ENCODE peak calls at places on chromosomes 11 and 22, in eight cellular contexts. N is pancreas, A is caudate nucleus, P is NCI-H1105, D is fibroblast of the aortic adventitia, U is activated T-helper 1 cell treated with Interleukin-2 at 50 U/mL for 16 hours, S is esophagus squamous epithelium, V is lower lobe of right lung. G is an unnamed sample.
A peak's percentile ranks its signal among the peaks of the same experiment; 100 is the strongest.

GRCh38 chr11:116687458-116688201 is 85.2 kb downstream of the BUD13 start:
- DNase-seq in V (no peak), S (no peak), U (no peak), A (no peak), D (no peak), N (no peak), P (no peak), G (peak; percentile 16)

GRCh38 chr22:40719599-40719998 is 40.3 kb downstream of the MCHR1 start:
- DNase-seq in N (no peak), U (no peak), P (no peak), V (no peak), A (no peak), S (no peak), D (no peak), G (no peak)

GRCh38 chr22:16783930-16784354 is 41.3 kb downstream of the XKR3 start:
- DNase-seq in A (no peak), D (no peak), N (no peak), U (no peak), P (no peak), V (no peak), S (no peak), G (peak; percentile 9)

GRCh38 chr11:110891411-110891810 is 179.2 kb upstream of the ARHGAP20 start:
- DNase-seq in N (no peak), A (no peak), D (peak; percentile 73), U (no peak), S (no peak), P (no peak), V (no peak), G (no peak)

GRCh38 chr11:107606122-107606521 is 15.2 kb downstream of the ELMOD1 start:
- DNase-seq in A (no peak), U (no peak), D (no peak), N (no peak), V (no peak), S (no peak), P (no peak), G (peak; percentile 5)

GRCh38 chr11:69799582-69799981 is 19.6 kb downstream of the FGF3 start:
- DNase-seq in U (no peak), D (peak; percentile 9), N (no peak), P (no peak), A (no peak), V (no peak), S (no peak), G (peak; percentile 63)

GRCh38 chr11:63868399-63869064 is 29.6 kb downstream of the MARK2 start:
- DNase-seq in P (no peak), S (no peak), N (no peak), A (no peak), D (no peak), U (no peak), V (no peak), G (no peak)

GRCh38 chr11:111730871-111731591 is 35.2 kb downstream of the PPP2R1B start:
- DNase-seq in P (no peak), U (no peak), N (peak; percentile 40), V (no peak), S (no peak), A (no peak), D (peak; percentile 11), G (peak; percentile 49)

G was measured in SK-N-SH.